ENCODE peak calls at places on chromosomes 2 and 18, in ten cellular contexts. One of them, this sample, is unnamed.

GRCh38 chr18:43681661-43682060 is 404.4 kb upstream of the SYT4 start:
- DNase-seq in suprapubic skin: no peak
- DNase-seq in transverse colon: no peak
- DNase-seq in K562: no peak
- DNase-seq in GM12878: no peak
- DNase-seq in esophagus muscularis mucosa: no peak
- DNase-seq in sigmoid colon: no peak
- DNase-seq in H1: no peak
- DNase-seq in SK-N-SH: no peak
- DNase-seq in HepG2: no peak
- DNase-seq in this sample: no peak

GRCh38 chr2:170461875-170462274 is 253.3 kb upstream of the SP5 start:
- DNase-seq in transverse colon: no peak
- DNase-seq in SK-N-SH: peak
- DNase-seq in H1: no peak
- DNase-seq in K562: no peak
- DNase-seq in sigmoid colon: no peak
- DNase-seq in esophagus muscularis mucosa: no peak
- DNase-seq in HepG2: no peak
- DNase-seq in suprapubic skin: no peak
- DNase-seq in GM12878: no peak
- DNase-seq in this sample: no peak

GRCh38 chr2:215717627-215718412 is 282.0 kb upstream of the FN1 start:
- DNase-seq in H1: no peak
- DNase-seq in SK-N-SH: no peak
- DNase-seq in GM12878: no peak
- DNase-seq in esophagus muscularis mucosa: no peak
- DNase-seq in transverse colon: no peak
- DNase-seq in HepG2: no peak
- DNase-seq in sigmoid colon: no peak
- DNase-seq in K562: no peak
- DNase-seq in suprapubic skin: no peak
- DNase-seq in this sample: no peak

GRCh38 chr2:217956895-217957457 is 45.8 kb downstream of the TNS1 start:
- DNase-seq in HepG2: no peak
- DNase-seq in suprapubic skin: peak
- DNase-seq in SK-N-SH: no peak
- DNase-seq in sigmoid colon: peak
- DNase-seq in H1: no peak
- DNase-seq in GM12878: no peak
- DNase-seq in K562: no peak
- DNase-seq in transverse colon: peak
- DNase-seq in esophagus muscularis mucosa: no peak
- DNase-seq in this sample: peak

GRCh38 chr2:16933355-16933754 is 267.7 kb upstream of the CYRIA start:
- DNase-seq in GM12878: no peak
- DNase-seq in HepG2: no peak
- DNase-seq in transverse colon: no peak
- DNase-seq in esophagus muscularis mucosa: no peak
- DNase-seq in sigmoid colon: no peak
- DNase-seq in H1: no peak
- DNase-seq in SK-N-SH: peak
- DNase-seq in suprapubic skin: no peak
- DNase-seq in K562: no peak
- DNase-seq in this sample: no peak

GRCh38 chr2:95010126-95010525 is 15.4 kb upstream of the MAL start:
- DNase-seq in K562: no peak
- DNase-seq in H1: no peak
- DNase-seq in esophagus muscularis mucosa: no peak
- DNase-seq in transverse colon: no peak
- DNase-seq in SK-N-SH: no peak
- DNase-seq in sigmoid colon: no peak
- DNase-seq in HepG2: no peak
- DNase-seq in GM12878: no peak
- DNase-seq in suprapubic skin: no peak
- DNase-seq in this sample: no peak

GRCh38 chr2:144477281-144477942 is 42.5 kb downstream of the ZEB2 start:
- DNase-seq in K562: no peak
- DNase-seq in HepG2: no peak
- DNase-seq in GM12878: no peak
- DNase-seq in H1: no peak
- DNase-seq in suprapubic skin: no peak
- DNase-seq in esophagus muscularis mucosa: no peak
- DNase-seq in transverse colon: no peak
- DNase-seq in sigmoid colon: no peak
- DNase-seq in SK-N-SH: no peak
- DNase-seq in this sample: no peak

GRCh38 chr18:51503351-51503750 is 305.9 kb upstream of the MEX3C start:
- DNase-seq in HepG2: no peak
- DNase-seq in SK-N-SH: no peak
- DNase-seq in GM12878: no peak
- DNase-seq in sigmoid colon: no peak
- DNase-seq in suprapubic skin: no peak
- DNase-seq in esophagus muscularis mucosa: no peak
- DNase-seq in K562: no peak
- DNase-seq in transverse colon: no peak
- DNase-seq in H1: no peak
- DNase-seq in this sample: no peak

DNA sequence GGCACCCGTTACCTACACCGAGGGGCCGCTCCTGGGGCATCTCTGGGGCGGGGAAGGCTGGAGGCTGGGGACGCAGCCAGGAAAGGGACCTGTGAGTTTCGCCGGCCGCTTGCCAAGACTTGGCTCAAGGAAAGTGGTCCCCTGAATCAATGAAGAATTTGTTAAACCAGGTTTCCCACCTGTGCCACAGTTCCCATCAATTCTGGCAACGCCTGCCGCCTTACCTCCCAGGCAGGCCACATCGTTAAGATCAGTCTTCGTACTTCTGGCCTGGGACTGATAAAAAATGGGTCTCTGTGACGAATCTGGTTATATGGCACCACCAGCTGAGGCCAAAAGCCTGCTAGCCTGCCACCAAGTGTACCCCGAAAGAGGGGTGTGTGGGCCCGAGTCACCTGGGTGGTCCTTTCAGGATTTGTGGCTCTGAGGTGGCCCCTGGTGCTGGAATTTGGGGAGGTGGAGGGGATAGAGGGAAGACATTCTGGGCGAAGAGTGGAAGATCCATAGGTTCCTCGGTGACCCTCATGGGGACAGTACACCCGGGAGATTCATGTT is 789 bp upstream of the TGFA start:
- DNase-seq in sigmoid colon: no peak
- DNase-seq in transverse colon: no peak
- DNase-seq in suprapubic skin: peak
- DNase-seq in H1: no peak
- DNase-seq in HepG2: no peak
- DNase-seq in esophagus muscularis mucosa: peak
- DNase-seq in SK-N-SH: no peak
- DNase-seq in GM12878: no peak
- DNase-seq in K562: no peak
- DNase-seq in this sample: no peak
- H3K27ac ChIP-seq in sigmoid colon: peak
- H3K27ac ChIP-seq in transverse colon: peak
- H3K27ac ChIP-seq in suprapubic skin: peak
- H3K27ac ChIP-seq in H1: no peak
- H3K27ac ChIP-seq in HepG2: peak
- H3K27ac ChIP-seq in esophagus muscularis mucosa: peak
- H3K27ac ChIP-seq in SK-N-SH: no peak
- H3K27ac ChIP-seq in GM12878: no peak
- H3K27ac ChIP-seq in K562: no peak
- H3K27ac ChIP-seq in this sample: peak

GRCh38 chr2:201234167-201235139 is 25.9 kb upstream of the CASP8 start:
- DNase-seq in SK-N-SH: no peak
- DNase-seq in transverse colon: no peak
- DNase-seq in sigmoid colon: no peak
- DNase-seq in H1: peak
- DNase-seq in suprapubic skin: no peak
- DNase-seq in HepG2: no peak
- DNase-seq in esophagus muscularis mucosa: peak
- DNase-seq in GM12878: no peak
- DNase-seq in K562: no peak
- DNase-seq in this sample: no peak

GRCh38 chr2:201233192-201234166 is 26.9 kb upstream of the CASP8 start:
- DNase-seq in HepG2: peak
- DNase-seq in esophagus muscularis mucosa: peak
- DNase-seq in K562: peak
- DNase-seq in H1: peak
- DNase-seq in GM12878: peak
- DNase-seq in sigmoid colon: peak
- DNase-seq in suprapubic skin: no peak
- DNase-seq in transverse colon: peak
- DNase-seq in SK-N-SH: no peak
- DNase-seq in this sample: peak

GRCh38 chr2:201232125-201232815 is 28.1 kb upstream of the CASP8 start:
- DNase-seq in transverse colon: peak
- DNase-seq in GM12878: peak
- DNase-seq in SK-N-SH: peak
- DNase-seq in esophagus muscularis mucosa: peak
- DNase-seq in sigmoid colon: peak
- DNase-seq in suprapubic skin: peak
- DNase-seq in HepG2: peak
- DNase-seq in K562: peak
- DNase-seq in H1: peak
- DNase-seq in this sample: peak

GRCh38 chr2:201237486-201238241 is 22.7 kb upstream of the CASP8 start:
- DNase-seq in suprapubic skin: no peak
- DNase-seq in sigmoid colon: no peak
- DNase-seq in esophagus muscularis mucosa: peak
- DNase-seq in HepG2: no peak
- DNase-seq in SK-N-SH: no peak
- DNase-seq in transverse colon: no peak
- DNase-seq in H1: peak
- DNase-seq in GM12878: no peak
- DNase-seq in K562: no peak
- DNase-seq in this sample: no peak

DNA sequence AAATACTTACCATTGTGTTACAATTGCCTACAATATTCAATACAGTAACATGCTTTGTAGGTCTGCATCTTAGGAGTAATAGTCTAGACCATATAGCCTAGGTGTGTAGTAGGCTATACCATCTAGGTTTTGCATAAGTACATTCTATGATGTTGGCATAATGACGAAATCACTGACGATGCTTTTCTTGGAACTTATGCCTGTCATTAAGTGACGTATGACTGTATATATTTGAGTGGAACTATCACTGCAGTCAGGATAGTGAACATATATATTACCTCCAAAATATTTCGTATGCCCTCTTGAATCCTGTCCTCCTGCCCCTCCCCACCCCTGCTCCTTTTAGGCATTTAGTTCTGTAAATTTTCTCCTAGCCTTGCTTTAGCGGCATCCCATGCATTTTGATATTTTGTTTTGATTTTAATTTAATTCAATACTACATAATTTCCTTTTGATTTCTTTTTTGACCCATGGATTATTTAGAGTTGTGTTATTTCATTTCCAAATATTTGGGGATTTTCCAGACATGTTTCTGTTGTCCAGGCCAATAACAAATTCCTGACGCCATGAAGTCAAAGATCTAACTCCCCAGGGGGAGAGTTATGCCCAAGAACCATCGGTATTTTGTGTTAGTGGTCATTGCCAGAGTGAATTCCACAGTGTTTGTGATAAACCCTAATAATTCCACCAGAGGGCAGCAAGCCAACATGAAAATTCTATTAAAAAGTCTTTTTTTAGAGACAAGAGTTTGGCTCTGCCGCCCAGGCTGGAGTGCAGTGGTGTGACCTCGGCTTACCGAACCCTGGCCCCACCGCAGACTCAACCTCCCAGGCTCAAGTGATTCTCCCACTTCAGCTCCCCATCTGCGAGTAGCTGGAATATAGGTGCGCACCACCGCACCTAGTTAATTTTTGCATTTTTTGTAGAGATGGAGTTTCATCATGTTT is 24.2 kb upstream of the CASP8 start:
- DNase-seq in sigmoid colon: peak
- DNase-seq in H1: peak
- DNase-seq in GM12878: no peak
- DNase-seq in HepG2: peak
- DNase-seq in suprapubic skin: peak
- DNase-seq in esophagus muscularis mucosa: peak
- DNase-seq in transverse colon: peak
- DNase-seq in SK-N-SH: peak
- DNase-seq in K562: peak
- DNase-seq in this sample: no peak
- TF ChIP-seq EP300 in sigmoid colon: no peak
- TF ChIP-seq EP300 in H1: no peak
- TF ChIP-seq EP300 in GM12878: no peak
- TF ChIP-seq EP300 in HepG2: no peak
- TF ChIP-seq EP300 in suprapubic skin: no peak
- TF ChIP-seq EP300 in esophagus muscularis mucosa: no peak
- TF ChIP-seq EP300 in transverse colon: no peak
- TF ChIP-seq EP300 in SK-N-SH: no peak
- TF ChIP-seq EP300 in K562: no peak
- TF ChIP-seq EP300 in this sample: no peak

GRCh38 chr2:176583530-176584101 is 314.4 kb downstream of the MTX2 start:
- DNase-seq in esophagus muscularis mucosa: no peak
- DNase-seq in HepG2: no peak
- DNase-seq in suprapubic skin: no peak
- DNase-seq in SK-N-SH: no peak
- DNase-seq in K562: no peak
- DNase-seq in H1: no peak
- DNase-seq in sigmoid colon: no peak
- DNase-seq in transverse colon: peak
- DNase-seq in GM12878: no peak
- DNase-seq in this sample: no peak

GRCh38 chr2:176581557-176582150 is 312.4 kb downstream of the MTX2 start:
- DNase-seq in H1: no peak
- DNase-seq in GM12878: no peak
- DNase-seq in SK-N-SH: no peak
- DNase-seq in esophagus muscularis mucosa: no peak
- DNase-seq in transverse colon: no peak
- DNase-seq in HepG2: no peak
- DNase-seq in sigmoid colon: no peak
- DNase-seq in K562: no peak
- DNase-seq in suprapubic skin: no peak
- DNase-seq in this sample: no peak

GRCh38 chr2:176582183-176582582 is 312.9 kb downstream of the MTX2 start:
- DNase-seq in esophagus muscularis mucosa: no peak
- DNase-seq in H1: no peak
- DNase-seq in K562: no peak
- DNase-seq in transverse colon: no peak
- DNase-seq in SK-N-SH: no peak
- DNase-seq in sigmoid colon: no peak
- DNase-seq in suprapubic skin: no peak
- DNase-seq in HepG2: no peak
- DNase-seq in GM12878: no peak
- DNase-seq in this sample: no peak

GRCh38 chr2:176584333-176584732 is 315.1 kb downstream of the MTX2 start:
- DNase-seq in GM12878: no peak
- DNase-seq in suprapubic skin: no peak
- DNase-seq in H1: no peak
- DNase-seq in SK-N-SH: no peak
- DNase-seq in esophagus muscularis mucosa: no peak
- DNase-seq in sigmoid colon: no peak
- DNase-seq in K562: no peak
- DNase-seq in transverse colon: no peak
- DNase-seq in HepG2: no peak
- DNase-seq in this sample: no peak

DNA sequence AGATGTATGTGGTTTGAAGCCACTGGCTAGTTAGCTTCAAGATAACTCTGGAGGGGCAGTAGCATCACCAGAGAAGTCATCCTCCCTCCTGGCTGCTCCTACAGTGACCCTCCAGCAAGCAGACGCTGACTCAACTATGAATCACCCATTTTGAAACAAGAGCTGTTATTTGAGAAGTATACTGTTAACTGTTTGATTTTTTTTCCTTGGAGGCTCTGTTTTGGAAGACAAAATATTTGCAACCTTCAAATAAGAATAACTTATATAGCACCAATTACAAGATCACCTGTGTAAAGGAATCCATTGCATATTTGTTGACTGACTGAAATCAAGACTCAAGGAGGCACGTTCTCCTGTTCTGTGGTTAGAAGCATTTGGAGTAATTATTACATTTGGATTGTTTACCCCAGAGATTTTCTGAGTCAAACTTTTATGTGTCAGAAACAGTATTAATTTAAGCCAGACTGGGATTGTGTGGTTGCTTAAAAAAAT is 313.8 kb downstream of the MTX2 start:
- DNase-seq in sigmoid colon: peak
- DNase-seq in K562: no peak
- DNase-seq in transverse colon: no peak
- DNase-seq in SK-N-SH: no peak
- DNase-seq in H1: no peak
- DNase-seq in suprapubic skin: no peak
- DNase-seq in GM12878: no peak
- DNase-seq in HepG2: peak
- DNase-seq in esophagus muscularis mucosa: no peak
- DNase-seq in this sample: no peak
- TF ChIP-seq POLR2AphosphoS5 in sigmoid colon: peak
- TF ChIP-seq POLR2AphosphoS5 in K562: no peak
- TF ChIP-seq POLR2AphosphoS5 in transverse colon: no peak
- TF ChIP-seq POLR2AphosphoS5 in SK-N-SH: peak
- TF ChIP-seq POLR2AphosphoS5 in H1: no peak
- TF ChIP-seq POLR2AphosphoS5 in suprapubic skin: no peak
- TF ChIP-seq POLR2AphosphoS5 in GM12878: no peak
- TF ChIP-seq POLR2AphosphoS5 in HepG2: no peak
- TF ChIP-seq POLR2AphosphoS5 in esophagus muscularis mucosa: no peak
- TF ChIP-seq POLR2AphosphoS5 in this sample: no peak

GRCh38 chr2:205197468-205198129 is 484.7 kb upstream of the NRP2 start:
- DNase-seq in GM12878: no peak
- DNase-seq in K562: no peak
- DNase-seq in transverse colon: no peak
- DNase-seq in sigmoid colon: no peak
- DNase-seq in esophagus muscularis mucosa: no peak
- DNase-seq in SK-N-SH: no peak
- DNase-seq in suprapubic skin: no peak
- DNase-seq in HepG2: no peak
- DNase-seq in H1: no peak
- DNase-seq in this sample: no peak

GRCh38 chr2:205193121-205193520 is 489.2 kb upstream of the NRP2 start:
- DNase-seq in esophagus muscularis mucosa: no peak
- DNase-seq in transverse colon: no peak
- DNase-seq in sigmoid colon: no peak
- DNase-seq in suprapubic skin: no peak
- DNase-seq in K562: no peak
- DNase-seq in SK-N-SH: peak
- DNase-seq in H1: no peak
- DNase-seq in GM12878: no peak
- DNase-seq in HepG2: no peak
- DNase-seq in this sample: no peak

GRCh38 chr2:205199451-205199850 is 482.9 kb upstream of the NRP2 start:
- DNase-seq in K562: no peak
- DNase-seq in SK-N-SH: no peak
- DNase-seq in esophagus muscularis mucosa: no peak
- DNase-seq in H1: no peak
- DNase-seq in suprapubic skin: no peak
- DNase-seq in transverse colon: no peak
- DNase-seq in GM12878: no peak
- DNase-seq in HepG2: no peak
- DNase-seq in sigmoid colon: no peak
- DNase-seq in this sample: no peak

GRCh38 chr2:205193829-205194228 is 488.5 kb upstream of the NRP2 start:
- DNase-seq in transverse colon: no peak
- DNase-seq in K562: no peak
- DNase-seq in sigmoid colon: no peak
- DNase-seq in suprapubic skin: no peak
- DNase-seq in GM12878: no peak
- DNase-seq in HepG2: no peak
- DNase-seq in SK-N-SH: no peak
- DNase-seq in esophagus muscularis mucosa: no peak
- DNase-seq in H1: no peak
- DNase-seq in this sample: no peak

DNA sequence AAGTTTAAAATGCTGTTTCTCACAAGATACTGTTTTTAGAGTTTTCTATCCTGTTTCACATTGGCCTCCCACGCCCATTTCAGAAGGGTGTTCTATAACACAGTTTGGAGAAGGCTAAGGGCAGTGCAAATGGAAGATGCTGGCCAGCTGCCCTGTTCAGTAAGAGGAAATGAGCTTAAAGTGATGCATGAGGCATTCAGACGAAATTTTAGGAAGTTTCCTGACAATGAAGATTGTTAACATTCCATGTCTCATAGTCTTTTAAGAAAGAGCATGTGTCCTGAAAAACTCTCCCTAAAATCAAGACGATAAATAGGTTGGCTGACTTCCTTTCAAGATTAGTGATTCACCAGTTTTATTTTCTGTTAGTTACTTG is 484.2 kb upstream of the NRP2 start:
- DNase-seq in H1: no peak
- DNase-seq in HepG2: no peak
- DNase-seq in suprapubic skin: no peak
- DNase-seq in sigmoid colon: no peak
- DNase-seq in GM12878: no peak
- DNase-seq in SK-N-SH: no peak
- DNase-seq in K562: no peak
- DNase-seq in transverse colon: no peak
- DNase-seq in esophagus muscularis mucosa: no peak
- DNase-seq in this sample: no peak
- H3K27ac ChIP-seq in H1: peak
- H3K27ac ChIP-seq in HepG2: no peak
- H3K27ac ChIP-seq in suprapubic skin: no peak
- H3K27ac ChIP-seq in sigmoid colon: no peak
- H3K27ac ChIP-seq in GM12878: no peak
- H3K27ac ChIP-seq in SK-N-SH: peak
- H3K27ac ChIP-seq in K562: peak
- H3K27ac ChIP-seq in transverse colon: no peak
- H3K27ac ChIP-seq in esophagus muscularis mucosa: no peak
- H3K27ac ChIP-seq in this sample: no peak